ENCODE peak calls at places on chromosomes 1 and 21, in six cellular contexts. One of them, this sample, is unnamed. For H3K4me1, the result is how much of the 10 kb centered on the place peaks cover.

GRCh38 chr1:110248746-110249145 is 38.6 kb downstream of the KCNC4 start:
- DNase-seq in GM23248: no peak
- DNase-seq in astrocyte: no peak
- DNase-seq in GM23338: no peak
- DNase-seq in PC-9: no peak
- DNase-seq in fibroblast of lung: no peak
- DNase-seq in this sample: no peak

GRCh38 chr1:7110306-7110705 is 325.1 kb downstream of the CAMTA1 start:
- DNase-seq in GM23248: peak
- DNase-seq in astrocyte: peak
- DNase-seq in GM23338: no peak
- DNase-seq in fibroblast of lung: no peak
- DNase-seq in PC-9: no peak
- DNase-seq in this sample: no peak

GRCh38 chr1:65564493-65564892 is 144.0 kb downstream of the LEPR start:
- DNase-seq in GM23248: no peak
- DNase-seq in fibroblast of lung: no peak
- DNase-seq in GM23338: no peak
- DNase-seq in astrocyte: no peak
- DNase-seq in PC-9: no peak
- DNase-seq in this sample: no peak

GRCh38 chr21:43301424-43302355 is 125.2 kb downstream of the SIK1 start:
- DNase-seq in PC-9: no peak
- DNase-seq in GM23248: no peak
- DNase-seq in fibroblast of lung: no peak
- DNase-seq in GM23338: no peak
- DNase-seq in astrocyte: no peak
- DNase-seq in this sample: no peak

GRCh38 chr1:114061431-114061830 is 82.2 kb downstream of the OLFML3 start:
- DNase-seq in PC-9: peak
- DNase-seq in GM23338: no peak
- DNase-seq in GM23248: peak
- DNase-seq in astrocyte: peak
- DNase-seq in fibroblast of lung: no peak
- DNase-seq in this sample: peak

GRCh38 chr1:197774691-197775281 is 494 bp downstream of the DENND1B start:
- DNase-seq in astrocyte: peak
- DNase-seq in GM23338: peak
- DNase-seq in fibroblast of lung: peak
- DNase-seq in GM23248: peak
- DNase-seq in PC-9: no peak
- DNase-seq in this sample: peak

GRCh38 chr1:245855846-245856730 is 651.0 kb downstream of the SMYD3 start:
- DNase-seq in astrocyte: peak
- DNase-seq in fibroblast of lung: no peak
- DNase-seq in PC-9: no peak
- DNase-seq in GM23338: peak
- DNase-seq in GM23248: no peak
- DNase-seq in this sample: no peak

GRCh38 chr1:62144238-62144831 is 50.3 kb upstream of the L1TD1 start:
- DNase-seq in fibroblast of lung: peak
- DNase-seq in astrocyte: peak
- DNase-seq in GM23338: peak
- DNase-seq in PC-9: no peak
- DNase-seq in GM23248: peak
- DNase-seq in this sample: peak

GRCh38 chr1:167060141-167061072 is 29.8 kb downstream of the GPA33 start:
- DNase-seq in fibroblast of lung: no peak
- DNase-seq in PC-9: no peak
- DNase-seq in astrocyte: no peak
- DNase-seq in GM23338: peak
- DNase-seq in GM23248: peak
- DNase-seq in this sample: no peak

GRCh38 chr1:15205586-15206346 is 41.3 kb upstream of the FHAD1 start:
- DNase-seq in GM23338: no peak
- DNase-seq in astrocyte: no peak
- DNase-seq in fibroblast of lung: no peak
- DNase-seq in PC-9: no peak
- DNase-seq in GM23248: no peak
- DNase-seq in this sample: no peak

GRCh38 chr1:220113136-220113695 is 19.3 kb downstream of the IARS2 start:
- DNase-seq in astrocyte: no peak
- DNase-seq in PC-9: no peak
- DNase-seq in GM23248: peak
- DNase-seq in GM23338: peak
- DNase-seq in fibroblast of lung: peak
- DNase-seq in this sample: peak

GRCh38 chr1:207631137-207631536 is 13.8 kb upstream of the CR1L start:
- DNase-seq in GM23338: no peak
- DNase-seq in fibroblast of lung: no peak
- DNase-seq in PC-9: no peak
- DNase-seq in GM23248: no peak
- DNase-seq in astrocyte: no peak
- DNase-seq in this sample: no peak

GRCh38 chr1:223231011-223231572 is 88.0 kb upstream of the TLR5 start:
- DNase-seq in astrocyte: no peak
- DNase-seq in GM23338: no peak
- DNase-seq in GM23248: no peak
- DNase-seq in PC-9: no peak
- DNase-seq in fibroblast of lung: no peak
- DNase-seq in this sample: no peak

GRCh38 chr1:52426391-52426790 is 22.0 kb downstream of the PRPF38A start:
- DNase-seq in GM23338: no peak
- DNase-seq in astrocyte: peak
- DNase-seq in PC-9: peak
- DNase-seq in fibroblast of lung: peak
- DNase-seq in GM23248: peak
- DNase-seq in this sample: peak

GRCh38 chr1:221030121-221030649 is 150.9 kb downstream of the HLX start:
- DNase-seq in fibroblast of lung: no peak
- DNase-seq in astrocyte: no peak
- DNase-seq in GM23338: no peak
- DNase-seq in GM23248: no peak
- DNase-seq in PC-9: no peak
- DNase-seq in this sample: no peak

GRCh38 chr1:230985711-230986110 is 6.8 kb downstream of the ARV1 start:
- DNase-seq in GM23338: no peak
- DNase-seq in PC-9: no peak
- DNase-seq in fibroblast of lung: no peak
- DNase-seq in GM23248: no peak
- DNase-seq in astrocyte: no peak
- DNase-seq in this sample: no peak

GRCh38 chr1:28282426-28283407 is 23.4 kb downstream of the SESN2 start:
- DNase-seq in fibroblast of lung: no peak
- DNase-seq in GM23248: no peak
- DNase-seq in PC-9: no peak
- DNase-seq in astrocyte: no peak
- DNase-seq in GM23338: no peak
- DNase-seq in this sample: no peak

GRCh38 chr1:181128592-181129497 is 40.3 kb downstream of the IER5 start:
- DNase-seq in GM23338: peak
- DNase-seq in fibroblast of lung: no peak
- DNase-seq in astrocyte: no peak
- DNase-seq in GM23248: no peak
- DNase-seq in PC-9: no peak
- DNase-seq in this sample: no peak

GRCh38 chr1:31196685-31197084 is 43.0 kb downstream of the NKAIN1 start:
- DNase-seq in astrocyte: peak
- DNase-seq in fibroblast of lung: peak
- DNase-seq in GM23338: no peak
- DNase-seq in PC-9: no peak
- DNase-seq in GM23248: peak
- DNase-seq in this sample: peak

GRCh38 chr1:92299477-92300125 is 742 bp downstream of the RPAP2 start:
- DNase-seq in astrocyte: no peak
- DNase-seq in GM23338: no peak
- DNase-seq in PC-9: no peak
- DNase-seq in GM23248: peak
- DNase-seq in fibroblast of lung: peak
- DNase-seq in this sample: peak

GRCh38 chr1:90727917-90728655 is 11.0 kb upstream of the BARHL2 start:
- DNase-seq in PC-9: no peak
- DNase-seq in fibroblast of lung: no peak
- DNase-seq in astrocyte: no peak
- DNase-seq in GM23338: peak
- DNase-seq in GM23248: no peak
- DNase-seq in this sample: no peak
- H3K4me1 ChIP-seq in PC-9: under half
- H3K4me1 ChIP-seq in fibroblast of lung: under half
- H3K4me1 ChIP-seq in astrocyte: under half
- H3K4me1 ChIP-seq in GM23338: half or more
- H3K4me1 ChIP-seq in GM23248: under half
- H3K4me1 ChIP-seq in this sample: under half

GRCh38 chr1:38045431-38046332 is 911 bp downstream of the POU3F1 start:
- DNase-seq in GM23338: peak
- DNase-seq in fibroblast of lung: peak
- DNase-seq in PC-9: no peak
- DNase-seq in astrocyte: no peak
- DNase-seq in GM23248: peak
- DNase-seq in this sample: no peak

GRCh38 chr1:38041941-38042834 is 4.4 kb downstream of the POU3F1 start:
- DNase-seq in fibroblast of lung: no peak
- DNase-seq in GM23338: no peak
- DNase-seq in PC-9: no peak
- DNase-seq in GM23248: no peak
- DNase-seq in astrocyte: no peak
- DNase-seq in this sample: no peak

GRCh38 chr1:38046333-38046883 is at the start of gene POU3F1:
- DNase-seq in PC-9: no peak
- DNase-seq in fibroblast of lung: no peak
- DNase-seq in GM23248: no peak
- DNase-seq in astrocyte: no peak
- DNase-seq in GM23338: no peak
- DNase-seq in this sample: no peak

GRCh38 chr1:38043036-38043747 is 3.4 kb downstream of the POU3F1 start:
- DNase-seq in astrocyte: no peak
- DNase-seq in GM23338: no peak
- DNase-seq in PC-9: no peak
- DNase-seq in GM23248: no peak
- DNase-seq in fibroblast of lung: no peak
- DNase-seq in this sample: no peak

DNA sequence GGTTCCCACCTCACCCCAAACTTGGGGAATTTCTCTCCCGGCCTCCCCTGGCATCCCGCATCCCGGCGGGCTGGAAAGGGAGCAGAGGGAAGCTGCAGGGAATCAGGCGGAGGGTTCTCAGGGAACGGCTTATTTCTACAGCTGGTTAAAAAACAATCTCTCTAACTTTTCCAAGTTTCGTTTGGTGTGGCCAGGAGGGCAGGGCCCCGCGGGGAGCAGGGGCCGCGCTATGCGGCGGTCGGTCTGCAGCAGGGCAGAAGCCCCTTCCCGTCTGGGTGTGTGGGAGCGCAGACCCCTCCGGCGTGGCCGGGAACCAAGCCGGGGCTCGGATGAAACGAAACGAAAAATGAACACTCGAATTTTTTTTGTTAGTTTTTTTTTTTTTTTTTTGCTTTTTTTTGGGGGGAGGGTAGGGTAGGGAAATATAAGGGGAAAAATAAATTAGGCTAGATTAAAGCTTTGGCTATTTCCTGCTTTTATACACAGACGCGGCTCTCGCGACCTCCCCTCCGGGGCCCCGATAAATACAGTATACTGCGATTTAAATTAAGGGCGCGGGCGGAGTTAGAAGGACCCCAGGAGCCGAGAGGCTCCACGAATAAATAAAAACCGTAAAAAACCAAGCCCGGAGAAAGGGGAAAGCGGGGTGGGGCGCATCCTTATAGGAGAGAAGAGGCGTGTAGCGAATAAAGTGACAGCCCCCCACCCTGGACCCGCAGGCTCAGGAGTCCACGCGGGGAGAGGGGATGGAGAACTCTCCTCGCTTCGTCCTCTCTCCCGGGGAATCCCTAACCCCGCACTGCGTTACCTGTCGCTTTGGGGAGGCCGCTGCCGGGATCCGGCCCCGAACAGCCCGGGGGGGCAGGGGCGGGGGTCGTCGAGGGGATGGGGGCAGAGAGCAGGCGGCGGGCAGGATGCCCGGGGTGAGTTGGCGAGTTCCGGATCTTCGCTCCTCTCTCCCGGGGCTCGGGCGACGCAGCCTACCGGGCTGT is 2.1 kb downstream of the POU3F1 start:
- DNase-seq in GM23338: peak
- DNase-seq in astrocyte: no peak
- DNase-seq in PC-9: no peak
- DNase-seq in fibroblast of lung: peak
- DNase-seq in GM23248: peak
- DNase-seq in this sample: no peak
- TF ChIP-seq EZH2 in GM23338: peak
- TF ChIP-seq EZH2 in astrocyte: peak
- TF ChIP-seq EZH2 in PC-9: no peak
- TF ChIP-seq EZH2 in fibroblast of lung: peak
- TF ChIP-seq EZH2 in GM23248: peak
- TF ChIP-seq EZH2 in this sample: peak

DNA sequence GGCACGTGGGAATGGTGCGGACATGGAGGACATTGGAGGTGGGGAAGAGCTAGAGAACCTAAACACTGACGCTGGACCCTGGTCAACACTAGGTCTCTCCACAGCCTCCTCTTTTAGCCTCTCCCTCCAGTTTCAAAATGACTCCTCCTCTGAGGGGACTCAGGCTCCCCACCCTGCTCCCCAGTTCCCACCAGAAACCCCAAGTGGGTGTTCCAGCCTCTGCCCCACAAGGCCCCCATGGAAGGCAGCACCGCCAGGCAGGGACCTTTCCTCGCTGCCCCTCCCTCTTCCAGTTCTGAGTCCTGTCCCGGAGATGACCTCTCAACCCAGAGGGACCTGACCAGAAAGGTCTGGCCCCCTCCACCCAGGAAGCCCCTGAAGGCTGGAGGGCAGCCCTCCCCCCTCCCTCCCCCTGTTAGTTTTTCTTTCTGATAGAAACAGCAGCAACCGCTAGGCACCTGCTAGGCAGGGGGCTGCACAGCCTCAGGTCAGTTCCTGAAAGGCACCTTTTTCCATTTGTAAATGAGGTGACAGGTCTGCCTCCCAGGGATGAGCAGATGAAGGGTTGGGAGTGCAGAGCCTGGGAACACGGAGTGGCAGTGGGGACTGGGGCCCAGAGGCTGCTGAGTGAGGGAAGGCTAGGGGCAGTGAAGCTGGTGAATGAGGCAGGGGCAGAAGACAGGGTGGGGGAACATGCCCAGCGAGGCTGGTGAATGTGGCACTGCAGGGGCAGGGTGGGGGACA is 9.3 kb upstream of the ITGB2 start:
- DNase-seq in GM23338: no peak
- DNase-seq in PC-9: no peak
- DNase-seq in fibroblast of lung: no peak
- DNase-seq in GM23248: no peak
- DNase-seq in astrocyte: no peak
- DNase-seq in this sample: no peak
- H3K4me1 ChIP-seq in GM23338: under half
- H3K4me1 ChIP-seq in PC-9: half or more
- H3K4me1 ChIP-seq in fibroblast of lung: under half
- H3K4me1 ChIP-seq in GM23248: half or more
- H3K4me1 ChIP-seq in astrocyte: under half
- H3K4me1 ChIP-seq in this sample: under half

DNA sequence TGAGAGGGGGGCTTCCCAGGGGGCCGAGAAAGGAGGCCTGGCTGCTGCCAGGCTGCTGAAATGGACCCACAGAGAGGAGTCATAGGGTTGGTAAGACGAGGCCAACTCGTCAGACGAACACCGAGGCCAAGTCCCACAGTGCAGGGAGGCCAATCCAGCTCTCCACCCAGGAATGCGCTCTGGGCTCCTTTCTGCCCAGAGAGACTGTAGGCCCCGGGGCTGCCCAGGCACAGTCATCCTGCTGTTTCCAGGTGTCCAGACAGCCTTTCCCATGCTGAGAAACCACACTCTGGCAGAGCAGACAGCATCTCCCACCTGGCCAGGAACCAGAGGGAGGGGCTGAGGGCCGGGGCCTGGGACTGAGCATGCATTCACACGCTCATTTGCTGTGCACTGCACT is 26.7 kb upstream of the RSPO1 start:
- DNase-seq in fibroblast of lung: no peak
- DNase-seq in PC-9: no peak
- DNase-seq in GM23338: no peak
- DNase-seq in astrocyte: no peak
- DNase-seq in GM23248: peak
- DNase-seq in this sample: no peak
- TF ChIP-seq EZH2 in fibroblast of lung: no peak
- TF ChIP-seq EZH2 in PC-9: no peak
- TF ChIP-seq EZH2 in GM23338: no peak
- TF ChIP-seq EZH2 in astrocyte: no peak
- TF ChIP-seq EZH2 in GM23248: no peak
- TF ChIP-seq EZH2 in this sample: no peak

This sample was measured in hepatocyte.